ENCODE peak calls at places on chromosomes 2 and 18, in five cellular contexts. F, L, R, S and X are unnamed samples.
A peak's percentile ranks its signal among the peaks of the same experiment; 100 is the strongest.

GRCh38 chr2:207255565-207255964 is 89.8 kb upstream of the KLF7 start:
- DNase-seq in L (no peak), R (no peak), F (no peak), S (no peak), X (no peak)

GRCh38 chr2:237154050-237154638 is 68.5 kb downstream of the COPS8 start:
- DNase-seq in R (peak; percentile 71), L (no peak), S (no peak), F (peak; percentile 86), X (peak; percentile 15)

GRCh38 chr18:49486617-49486958 is 446 bp downstream of the C18orf32 start:
- DNase-seq in F (peak; percentile 31), S (no peak), R (no peak), L (no peak), X (no peak)

GRCh38 chr2:19358242-19359020 is at the start of gene OSR1:
- DNase-seq in S (no peak), F (peak; percentile 86), R (peak; percentile 85), L (peak; percentile 82), X (peak; percentile 96)

GRCh38 chr2:43033466-43034241 is 192.8 kb downstream of the ZFP36L2 start:
- DNase-seq in F (no peak), L (peak; percentile 18), S (no peak), R (no peak), X (peak; percentile 74)

GRCh38 chr2:138720035-138720589 is 60.1 kb downstream of the NXPH2 start:
- DNase-seq in S (no peak), F (no peak), R (no peak), L (no peak), X (no peak)

GRCh38 chr2:206457188-206457634 is 13.9 kb downstream of the ADAM23 start:
- DNase-seq in F (no peak), L (no peak), S (no peak), R (no peak), X (no peak)

GRCh38 chr2:64609229-64609994 is 44.3 kb downstream of the SERTAD2 start:
- DNase-seq in L (no peak), F (peak; percentile 47), S (no peak), R (peak; percentile 63), X (peak; percentile 19)

GRCh38 chr2:134657650-134658250 is 61.0 kb downstream of the TMEM163 start:
- DNase-seq in R (peak; percentile 43), S (no peak), F (no peak), L (no peak), X (no peak)

GRCh38 chr2:98768765-98769476 is 38.0 kb upstream of the MGAT4A start:
- DNase-seq in R (no peak), L (no peak), F (peak; percentile 52), S (no peak), X (no peak)

GRCh38 chr18:61901334-61901986 is 8.7 kb upstream of the RNF152 start:
- DNase-seq in S (peak; percentile 27), F (peak; percentile 77), L (peak; percentile 54), R (peak; percentile 79), X (no peak)

GRCh38 chr18:76264073-76264472 is 231.0 kb downstream of the ZNF516 start:
- DNase-seq in F (no peak), R (no peak), S (no peak), L (no peak), X (no peak)

GRCh38 chr18:57915848-57916596 is 112.9 kb upstream of the ATP8B1 start:
- DNase-seq in R (no peak), L (no peak), F (no peak), S (no peak), X (no peak)

GRCh38 chr2:189037518-189037917 is 63.3 kb downstream of the COL3A1 start:
- DNase-seq in F (peak; percentile 58), R (no peak), L (no peak), S (no peak), X (no peak)

GRCh38 chr2:157596992-157597681 is 31.5 kb downstream of the ACVR1C start:
- DNase-seq in L (no peak), F (peak; percentile 29), R (peak; percentile 80), S (no peak), X (no peak)

GRCh38 chr18:52190630-52191029 is 149.4 kb upstream of the DCC start:
- DNase-seq in R (no peak), L (no peak), S (no peak), F (no peak), X (no peak)

GRCh38 chr2:183037660-183038340 is 457 bp downstream of the NCKAP1 start:
- DNase-seq in R (no peak), S (no peak), L (peak; percentile 53), F (no peak), X (peak; percentile 92)

GRCh38 chr18:34772887-34773286 is 62.8 kb downstream of the DTNA start:
- DNase-seq in L (no peak), R (no peak), F (peak; percentile 57), S (no peak), X (no peak)

GRCh38 chr2:172775319-172775718 is 39.7 kb downstream of the RAPGEF4 start:
- DNase-seq in F (no peak), L (no peak), R (no peak), S (no peak), X (no peak)